ENCODE peak calls at places on chromosomes 7 and 10, in five cellular contexts. One of them, this sample, is unnamed.

GRCh38 chr10:114996542-114996941 is 58.5 kb downstream of the TRUB1 start:
- DNase-seq in heart right ventricle: no peak
- DNase-seq in dorsolateral prefrontal cortex: no peak
- DNase-seq in IMR-90: peak; percentile 81
- DNase-seq in thoracic aorta: no peak
- DNase-seq in this sample: no peak

GRCh38 chr7:73945022-73945421 is 83.0 kb upstream of the ELN start:
- DNase-seq in heart right ventricle: no peak
- DNase-seq in dorsolateral prefrontal cortex: no peak
- DNase-seq in IMR-90: no peak
- DNase-seq in thoracic aorta: no peak
- DNase-seq in this sample: no peak

GRCh38 chr10:132062181-132062515 is 3.6 kb upstream of the JAKMIP3 start:
- DNase-seq in heart right ventricle: no peak
- DNase-seq in dorsolateral prefrontal cortex: no peak
- DNase-seq in IMR-90: no peak
- DNase-seq in thoracic aorta: no peak
- DNase-seq in this sample: no peak

GRCh38 chr7:101691822-101692384 is 62.8 kb upstream of the MYL10 start:
- DNase-seq in heart right ventricle: no peak
- DNase-seq in dorsolateral prefrontal cortex: no peak
- DNase-seq in IMR-90: no peak
- DNase-seq in thoracic aorta: no peak
- DNase-seq in this sample: no peak

GRCh38 chr10:125117941-125118630 is 42.3 kb downstream of the CTBP2 start:
- DNase-seq in heart right ventricle: no peak
- DNase-seq in dorsolateral prefrontal cortex: peak; percentile 39
- DNase-seq in IMR-90: no peak
- DNase-seq in thoracic aorta: no peak
- DNase-seq in this sample: peak; percentile 81

GRCh38 chr10:83352588-83352987 is 786.7 kb upstream of the GHITM start:
- DNase-seq in heart right ventricle: no peak
- DNase-seq in dorsolateral prefrontal cortex: no peak
- DNase-seq in IMR-90: no peak
- DNase-seq in thoracic aorta: no peak
- DNase-seq in this sample: no peak

GRCh38 chr7:125605241-125605640 is 675.6 kb upstream of the POT1 start:
- DNase-seq in heart right ventricle: no peak
- DNase-seq in dorsolateral prefrontal cortex: no peak
- DNase-seq in IMR-90: no peak
- DNase-seq in thoracic aorta: no peak
- DNase-seq in this sample: no peak

GRCh38 chr10:88091490-88092061 is 228.2 kb downstream of the PTEN start:
- DNase-seq in heart right ventricle: no peak
- DNase-seq in dorsolateral prefrontal cortex: no peak
- DNase-seq in IMR-90: no peak
- DNase-seq in thoracic aorta: no peak
- DNase-seq in this sample: no peak

GRCh38 chr7:86282014-86282682 is 361.6 kb upstream of the GRM3 start:
- DNase-seq in heart right ventricle: peak; percentile 4
- DNase-seq in dorsolateral prefrontal cortex: no peak
- DNase-seq in IMR-90: no peak
- DNase-seq in thoracic aorta: no peak
- DNase-seq in this sample: peak; percentile 13

GRCh38 chr10:104351067-104351681 is 2.5 kb upstream of the CFAP58 start:
- DNase-seq in heart right ventricle: no peak
- DNase-seq in dorsolateral prefrontal cortex: no peak
- DNase-seq in IMR-90: peak; percentile 75
- DNase-seq in thoracic aorta: no peak
- DNase-seq in this sample: no peak

GRCh38 chr7:132133501-132133900 is 442.8 kb downstream of the PLXNA4 start:
- DNase-seq in heart right ventricle: no peak
- DNase-seq in dorsolateral prefrontal cortex: no peak
- DNase-seq in IMR-90: no peak
- DNase-seq in thoracic aorta: no peak
- DNase-seq in this sample: no peak

GRCh38 chr10:43854042-43854441 is 205.4 kb upstream of the ZNF32 start:
- DNase-seq in heart right ventricle: no peak
- DNase-seq in dorsolateral prefrontal cortex: no peak
- DNase-seq in IMR-90: peak; percentile 22
- DNase-seq in thoracic aorta: no peak
- DNase-seq in this sample: no peak

GRCh38 chr10:47359101-47359500 is 10.9 kb downstream of the RBP3 start:
- DNase-seq in heart right ventricle: no peak
- DNase-seq in dorsolateral prefrontal cortex: no peak
- DNase-seq in IMR-90: no peak
- DNase-seq in thoracic aorta: no peak
- DNase-seq in this sample: no peak

GRCh38 chr10:26215923-26216576 is 524 bp upstream of the GAD2 start:
- DNase-seq in heart right ventricle: peak; percentile 20
- DNase-seq in dorsolateral prefrontal cortex: no peak
- DNase-seq in IMR-90: no peak
- DNase-seq in thoracic aorta: no peak
- DNase-seq in this sample: peak; percentile 42

GRCh38 chr10:51031995-51032394 is 42.3 kb upstream of the PRKG1 start:
- DNase-seq in heart right ventricle: no peak
- DNase-seq in dorsolateral prefrontal cortex: no peak
- DNase-seq in IMR-90: no peak
- DNase-seq in thoracic aorta: no peak
- DNase-seq in this sample: peak; percentile 30

DNA sequence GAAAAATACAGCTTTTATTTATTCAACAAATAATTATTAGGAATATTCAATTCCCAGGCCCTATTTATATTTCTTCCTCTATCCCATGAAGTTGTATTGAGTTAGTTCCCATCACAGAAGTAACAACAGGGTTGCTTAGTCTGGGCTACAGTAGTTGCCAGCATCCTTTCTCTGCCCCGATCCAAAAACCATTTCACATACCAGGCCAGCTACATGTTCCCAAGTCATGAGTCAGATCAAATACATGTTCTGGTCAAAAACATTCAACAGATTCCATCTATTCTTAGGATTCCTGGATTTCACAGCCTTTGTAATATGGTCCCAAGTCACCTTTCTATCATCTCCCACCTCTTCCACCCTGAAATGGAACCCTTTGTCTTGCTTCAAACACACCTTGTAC is 91.6 kb downstream of the RAB11FIP2 start:
- DNase-seq in heart right ventricle: no peak
- DNase-seq in dorsolateral prefrontal cortex: no peak
- DNase-seq in IMR-90: no peak
- DNase-seq in thoracic aorta: no peak
- DNase-seq in this sample: no peak
- H3K27ac ChIP-seq in heart right ventricle: no peak overlapping the region
- H3K27ac ChIP-seq in dorsolateral prefrontal cortex: no peak overlapping the region
- H3K27ac ChIP-seq in IMR-90: no peak overlapping the region
- H3K27ac ChIP-seq in thoracic aorta: no peak overlapping the region
- H3K27ac ChIP-seq in this sample: no peak overlapping the region

GRCh38 chr7:27163776-27164380 is 1.5 kb downstream of the HOXA9 start:
- DNase-seq in heart right ventricle: no peak
- DNase-seq in dorsolateral prefrontal cortex: no peak
- DNase-seq in IMR-90: no peak
- DNase-seq in thoracic aorta: no peak
- DNase-seq in this sample: no peak
- H3K27ac ChIP-seq in heart right ventricle: no peak overlapping the region
- H3K27ac ChIP-seq in dorsolateral prefrontal cortex: no peak overlapping the region
- H3K27ac ChIP-seq in IMR-90: no peak overlapping the region
- H3K27ac ChIP-seq in thoracic aorta: no peak overlapping the region
- H3K27ac ChIP-seq in this sample: no peak overlapping the region

GRCh38 chr10:33095867-33096479 is 137.9 kb upstream of the ITGB1 start:
- DNase-seq in heart right ventricle: no peak
- DNase-seq in dorsolateral prefrontal cortex: no peak
- DNase-seq in IMR-90: no peak
- DNase-seq in thoracic aorta: no peak
- DNase-seq in this sample: no peak

GRCh38 chr10:33102071-33102470 is 144.0 kb upstream of the ITGB1 start:
- DNase-seq in heart right ventricle: no peak
- DNase-seq in dorsolateral prefrontal cortex: no peak
- DNase-seq in IMR-90: no peak
- DNase-seq in thoracic aorta: no peak
- DNase-seq in this sample: no peak

GRCh38 chr10:33098966-33099663 is 141.1 kb upstream of the ITGB1 start:
- DNase-seq in heart right ventricle: no peak
- DNase-seq in dorsolateral prefrontal cortex: no peak
- DNase-seq in IMR-90: peak; percentile 13
- DNase-seq in thoracic aorta: no peak
- DNase-seq in this sample: no peak

GRCh38 chr10:33100996-33101747 is 143.1 kb upstream of the ITGB1 start:
- DNase-seq in heart right ventricle: no peak
- DNase-seq in dorsolateral prefrontal cortex: no peak
- DNase-seq in IMR-90: no peak
- DNase-seq in thoracic aorta: no peak
- DNase-seq in this sample: no peak

GRCh38 chr10:33099748-33100147 is 141.7 kb upstream of the ITGB1 start:
- DNase-seq in heart right ventricle: no peak
- DNase-seq in dorsolateral prefrontal cortex: no peak
- DNase-seq in IMR-90: peak; percentile 76
- DNase-seq in thoracic aorta: no peak
- DNase-seq in this sample: no peak
- H3K27ac ChIP-seq in heart right ventricle: no peak overlapping the region
- H3K27ac ChIP-seq in dorsolateral prefrontal cortex: no peak overlapping the region
- H3K27ac ChIP-seq in IMR-90: peak overlapping the region; percentile 20
- H3K27ac ChIP-seq in thoracic aorta: no peak overlapping the region
- H3K27ac ChIP-seq in this sample: no peak overlapping the region

GRCh38 chr7:151142686-151143040 is 24.8 kb downstream of the GBX1 start:
- DNase-seq in heart right ventricle: no peak
- DNase-seq in dorsolateral prefrontal cortex: peak; percentile 91
- DNase-seq in IMR-90: no peak
- DNase-seq in thoracic aorta: no peak
- DNase-seq in this sample: peak; percentile 85
- H3K27ac ChIP-seq in heart right ventricle: peak overlapping the region; percentile 22
- H3K27ac ChIP-seq in dorsolateral prefrontal cortex: peak overlapping the region; percentile 79
- H3K27ac ChIP-seq in IMR-90: no peak overlapping the region
- H3K27ac ChIP-seq in thoracic aorta: no peak overlapping the region
- H3K27ac ChIP-seq in this sample: peak overlapping the region; percentile 7

DNA sequence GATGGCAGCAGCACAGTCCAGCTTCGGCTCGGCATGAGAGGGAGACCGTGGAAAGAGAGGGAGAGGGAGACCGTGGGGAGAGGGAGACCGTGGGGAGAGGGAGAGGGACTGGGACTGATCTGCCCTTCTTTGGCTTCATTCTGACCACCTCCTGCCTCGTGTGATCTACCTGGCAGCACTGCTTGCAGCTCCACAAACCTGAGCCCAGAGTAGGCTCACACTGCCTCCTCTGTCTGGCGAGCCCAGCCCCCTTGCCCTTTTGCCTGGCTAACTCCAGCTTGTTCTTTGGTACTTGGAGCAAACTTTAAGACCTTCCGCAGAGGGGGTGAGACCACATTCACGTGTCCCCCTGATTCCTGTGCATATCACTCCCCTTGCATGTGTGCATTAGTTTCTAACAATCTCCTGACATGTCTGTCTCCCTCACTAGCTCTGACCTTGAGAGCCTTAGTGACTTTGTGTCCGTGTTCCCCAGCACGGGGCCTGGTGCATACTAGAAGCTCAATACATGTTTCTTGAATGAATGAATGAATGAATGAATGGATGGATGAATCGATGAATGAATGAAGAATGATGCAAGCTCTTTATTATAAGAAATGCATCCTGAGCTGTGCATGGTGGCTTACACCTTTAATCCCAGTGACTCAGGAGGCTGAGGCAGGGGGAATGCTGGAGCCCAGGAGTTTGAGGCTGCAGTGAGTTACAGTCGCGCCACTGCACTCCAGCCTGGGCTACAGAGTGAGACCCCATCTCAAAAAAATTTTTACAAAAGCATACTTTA is 31.2 kb downstream of the UBTD1 start:
- DNase-seq in heart right ventricle: no peak
- DNase-seq in dorsolateral prefrontal cortex: no peak
- DNase-seq in IMR-90: no peak
- DNase-seq in thoracic aorta: no peak
- DNase-seq in this sample: no peak
- H3K27ac ChIP-seq in heart right ventricle: no peak overlapping the region
- H3K27ac ChIP-seq in dorsolateral prefrontal cortex: no peak overlapping the region
- H3K27ac ChIP-seq in IMR-90: no peak overlapping the region
- H3K27ac ChIP-seq in thoracic aorta: no peak overlapping the region
- H3K27ac ChIP-seq in this sample: no peak overlapping the region

This sample was measured in testis.